ENCODE peak calls at places on chromosomes 13 and 19, in six cellular contexts. M, P, Y, N, R and B are unnamed samples.

GRCh38 chr13:51556740-51557139 is 27.5 kb upstream of the WDFY2 start:
- DNase-seq in M (no peak), P (no peak), Y (no peak), N (no peak), R (no peak), B (no peak)

GRCh38 chr19:47110521-47111080 is 3.0 kb downstream of the ZC3H4 start:
- DNase-seq in M (no peak), P (no peak), Y (no peak), N (no peak), R (no peak), B (no peak)

GRCh38 chr13:101289764-101290163 is 126.5 kb downstream of the NALCN start:
- DNase-seq in M (peak), P (no peak), Y (no peak), N (no peak), R (peak), B (no peak)

GRCh38 chr13:99310382-99311031 is 3.3 kb upstream of the GPR183 start:
- DNase-seq in M (peak), P (no peak), Y (no peak), N (peak), R (peak), B (no peak)

GRCh38 chr13:47508518-47509228 is 492.4 kb downstream of the SUCLA2 start:
- DNase-seq in M (peak), P (no peak), Y (no peak), N (no peak), R (no peak), B (no peak)

GRCh38 chr19:19027228-19027627 is 6.1 kb downstream of the SUGP2 start:
- DNase-seq in M (no peak), P (no peak), Y (no peak), N (no peak), R (no peak), B (no peak)

GRCh38 chr13:24997367-24997967 is 98.5 kb upstream of the PABPC3 start:
- DNase-seq in M (peak), P (no peak), Y (no peak), N (peak), R (peak), B (peak)

GRCh38 chr13:43664700-43665191 is 122.0 kb downstream of the ENOX1 start:
- DNase-seq in M (peak), P (no peak), Y (no peak), N (peak), R (peak), B (peak)

GRCh38 chr13:32639502-32640105 is 53.4 kb downstream of the PDS5B start:
- DNase-seq in M (peak), P (peak), Y (peak), N (peak), R (peak), B (peak)

GRCh38 chr19:17576758-17577532 is 21.5 kb downstream of the COLGALT1 start:
- DNase-seq in M (peak), P (peak), Y (no peak), N (no peak), R (peak), B (no peak)

GRCh38 chr19:42111384-42111783 is 20.9 kb downstream of the POU2F2 start:
- DNase-seq in M (no peak), P (no peak), Y (no peak), N (no peak), R (peak), B (no peak)

GRCh38 chr13:34357435-34358232 is 539.7 kb downstream of the RFC3 start:
- DNase-seq in M (peak), P (no peak), Y (no peak), N (peak), R (peak), B (no peak)

GRCh38 chr19:43148233-43148632 is 38.1 kb downstream of the PSG5 start:
- DNase-seq in M (peak), P (no peak), Y (no peak), N (peak), R (peak), B (no peak)

GRCh38 chr19:49528211-49528771 is 488 bp downstream of the RCN3 start:
- DNase-seq in M (no peak), P (no peak), Y (no peak), N (no peak), R (peak), B (no peak)

GRCh38 chr19:5865772-5866171 is 4.6 kb downstream of the FUT5 start:
- DNase-seq in M (no peak), P (no peak), Y (no peak), N (no peak), R (no peak), B (no peak)

GRCh38 chr13:34320084-34320483 is 502.1 kb downstream of the RFC3 start:
- DNase-seq in M (no peak), P (no peak), Y (no peak), N (no peak), R (no peak), B (no peak)

GRCh38 chr13:40534456-40534855 is 132.0 kb downstream of the FOXO1 start:
- DNase-seq in M (peak), P (no peak), Y (no peak), N (no peak), R (no peak), B (no peak)

GRCh38 chr13:83563499-83563898 is 318.8 kb downstream of the SLITRK1 start:
- DNase-seq in M (no peak), P (no peak), Y (no peak), N (no peak), R (no peak), B (no peak)

GRCh38 chr19:58037927-58038687 is 4.3 kb downstream of the ZSCAN1 start:
- DNase-seq in M (no peak), P (no peak), Y (no peak), N (no peak), R (no peak), B (no peak)

GRCh38 chr19:16112778-16113177 is 1.1 kb downstream of the RAB8A start:
- DNase-seq in M (no peak), P (no peak), Y (no peak), N (no peak), R (no peak), B (no peak)

GRCh38 chr19:17306285-17306714 is 628 bp downstream of the MRPL34 start:
- DNase-seq in M (no peak), P (no peak), Y (no peak), N (no peak), R (no peak), B (no peak)

GRCh38 chr13:60583196-60583908 is 186.3 kb downstream of the TDRD3 start:
- DNase-seq in M (peak), P (peak), Y (no peak), N (no peak), R (peak), B (no peak)

GRCh38 chr19:48925240-48925843 is 8.2 kb upstream of the DHDH start:
- DNase-seq in M (peak), P (no peak), Y (no peak), N (no peak), R (peak), B (no peak)

GRCh38 chr13:79246575-79246949 is 159.5 kb downstream of the RBM26 start:
- DNase-seq in M (no peak), P (no peak), Y (no peak), N (no peak), R (peak), B (no peak)

GRCh38 chr19:15249912-15250634 is 17.8 kb upstream of the EPHX3 start:
- DNase-seq in M (peak), P (no peak), Y (no peak), N (no peak), R (peak), B (no peak)

GRCh38 chr19:49427855-49428546 is 2.8 kb downstream of the GFY start:
- DNase-seq in M (no peak), P (no peak), Y (no peak), N (no peak), R (no peak), B (peak)

GRCh38 chr13:95564948-95565347 is 12.4 kb downstream of the CLDN10 start:
- DNase-seq in M (peak), P (no peak), Y (no peak), N (no peak), R (peak), B (no peak)

GRCh38 chr13:35367586-35367985 is 108.9 kb downstream of the MAB21L1 start:
- DNase-seq in M (no peak), P (no peak), Y (no peak), N (no peak), R (no peak), B (no peak)

GRCh38 chr19:681029-681626 is 4.9 kb downstream of the FSTL3 start:
- DNase-seq in M (no peak), P (peak), Y (peak), N (no peak), R (peak), B (peak)

GRCh38 chr19:18128805-18129204 is 24.2 kb upstream of the PIK3R2 start:
- DNase-seq in M (no peak), P (no peak), Y (no peak), N (no peak), R (no peak), B (no peak)

GRCh38 chr19:38201731-38202130 is 22.3 kb downstream of the DPF1 start:
- DNase-seq in M (no peak), P (no peak), Y (no peak), N (no peak), R (no peak), B (no peak)

GRCh38 chr13:24627864-24628418 is 52.3 kb upstream of the ATP12A start:
- DNase-seq in M (no peak), P (no peak), Y (no peak), N (no peak), R (no peak), B (no peak)

GRCh38 chr19:13929956-13930355 is 8.3 kb downstream of the PODNL1 start:
- DNase-seq in M (no peak), P (no peak), Y (no peak), N (no peak), R (no peak), B (no peak)

GRCh38 chr13:79312456-79312855 is 93.6 kb downstream of the RBM26 start:
- DNase-seq in M (peak), P (no peak), Y (no peak), N (no peak), R (peak), B (no peak)

DNA sequence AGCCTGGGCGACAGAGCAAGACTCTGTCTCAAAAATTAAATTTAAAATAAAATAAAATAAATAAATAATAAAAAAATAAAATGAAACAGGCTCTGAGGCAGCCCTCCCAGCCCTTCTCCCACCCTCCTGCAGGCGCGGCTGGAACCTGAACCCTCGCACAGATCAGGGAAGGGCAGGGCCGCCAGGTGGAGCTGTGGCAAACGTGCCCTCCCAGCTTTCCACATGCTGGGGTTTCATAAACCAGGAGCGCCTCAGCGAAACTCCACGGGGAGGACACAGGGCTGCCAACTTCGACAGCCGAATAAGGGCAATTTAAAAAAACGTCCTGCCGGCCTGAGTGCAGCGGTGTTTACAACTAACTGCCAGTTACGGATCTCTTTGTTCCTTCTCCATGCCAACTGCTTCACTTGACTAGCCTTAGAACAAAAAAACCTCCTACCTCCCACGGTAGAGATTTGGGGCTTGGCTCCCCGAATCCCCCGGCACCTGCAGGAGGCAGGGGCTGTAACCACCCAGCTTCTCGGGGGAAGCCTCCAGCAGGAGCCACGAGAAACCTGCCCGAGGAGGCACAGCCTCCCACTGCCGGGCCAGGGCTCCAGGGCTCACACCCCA is 15.9 kb downstream of the ZNF787 start:
- DNase-seq in M (peak), P (peak), Y (peak), N (no peak), R (peak), B (peak)
- TF ChIP-seq CTCF in M (peak), P (peak), Y (peak), N (peak), R (peak), B (peak)

GRCh38 chr19:35741216-35741541 is 1.1 kb downstream of the IGFLR1 start:
- DNase-seq in M (no peak), P (no peak), Y (no peak), N (no peak), R (no peak), B (no peak)
- TF ChIP-seq CTCF in M (no peak), P (no peak), Y (peak), N (no peak), R (no peak), B (peak)

DNA sequence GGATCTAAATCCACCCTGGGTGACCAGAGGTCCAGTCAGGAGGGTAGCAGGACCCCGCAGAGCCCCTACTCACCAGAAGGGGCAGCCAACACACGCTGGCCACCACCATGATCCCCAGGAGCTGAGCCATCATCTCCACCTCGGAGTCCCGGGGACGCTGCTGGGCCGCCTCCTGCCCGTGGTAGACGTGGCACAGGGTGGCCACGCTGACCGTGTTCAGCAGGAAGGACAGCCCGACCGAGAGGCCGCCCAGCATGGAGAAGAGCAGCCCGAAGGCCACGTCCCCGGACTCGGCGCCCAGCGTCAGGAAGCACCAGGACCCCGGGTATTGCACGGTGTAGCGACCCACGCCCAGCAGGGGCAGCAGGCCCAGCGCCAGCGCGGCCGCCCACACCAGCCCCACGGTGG is 6.9 kb downstream of the TBXA2R start:
- DNase-seq in M (no peak), P (no peak), Y (no peak), N (no peak), R (no peak), B (no peak)
- TF ChIP-seq CTCF in M (no peak), P (no peak), Y (no peak), N (peak), R (peak), B (no peak)

GRCh38 chr19:10894911-10895213 is 23.5 kb downstream of the CARM1 start:
- DNase-seq in M (no peak), P (no peak), Y (no peak), N (no peak), R (no peak), B (no peak)

GRCh38 chr19:10896851-10897526 is 25.6 kb downstream of the CARM1 start:
- DNase-seq in M (no peak), P (no peak), Y (peak), N (no peak), R (no peak), B (no peak)

GRCh38 chr19:10895363-10895762 is 24.0 kb downstream of the CARM1 start:
- DNase-seq in M (no peak), P (no peak), Y (no peak), N (no peak), R (no peak), B (no peak)

GRCh38 chr19:10898633-10899032 is 27.3 kb downstream of the CARM1 start:
- DNase-seq in M (no peak), P (no peak), Y (no peak), N (no peak), R (no peak), B (no peak)

DNA sequence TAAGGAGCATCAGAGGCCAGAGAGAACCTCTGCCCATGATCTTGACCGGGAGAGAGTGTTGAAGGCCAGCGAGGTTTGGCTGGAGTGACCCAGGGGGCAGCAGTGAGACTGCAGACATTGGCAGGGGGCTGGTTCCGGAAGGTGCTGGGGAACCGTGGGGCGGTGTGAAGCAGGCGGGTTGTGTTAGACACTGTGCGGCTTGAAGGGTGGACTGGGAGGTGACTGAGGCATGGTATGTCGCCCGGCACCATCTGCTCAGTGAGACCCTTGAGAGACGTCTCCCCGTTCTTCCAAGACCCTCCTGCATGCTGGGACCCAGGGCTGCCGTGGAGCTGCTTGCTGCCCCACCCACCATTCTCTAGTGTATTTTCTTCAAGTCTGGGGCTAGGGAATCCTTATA is 24.6 kb downstream of the CARM1 start:
- DNase-seq in M (no peak), P (no peak), Y (no peak), N (no peak), R (no peak), B (no peak)
- TF ChIP-seq CTCF in M (no peak), P (no peak), Y (peak), N (peak), R (no peak), B (no peak)